ENCODE peak calls at places on chromosome 5, in eight cellular contexts. B is suprapubic skin, U is right atrium auricular region, M is neural progenitor cell, L is PC-9, T is kidney epithelial cell, S is hepatocyte, V is GM23248. J is an unnamed sample.

GRCh38 chr5:96714450-96714849 is 52.3 kb downstream of the CAST start:
- DNase-seq in B (no peak), U (no peak), M (no peak), L (no peak), T (no peak), S (no peak), V (no peak), J (no peak)

GRCh38 chr5:167658890-167659289 is 632.6 kb upstream of the WWC1 start:
- DNase-seq in B (no peak), U (no peak), M (no peak), L (no peak), T (no peak), S (no peak), V (peak; percentile 42), J (no peak)

GRCh38 chr5:153520952-153521351 is 30.5 kb downstream of the GRIA1 start:
- DNase-seq in B (no peak), U (no peak), M (no peak), L (no peak), T (no peak), S (no peak), V (peak; percentile 40), J (no peak)

GRCh38 chr5:43536972-43537371 is 19.9 kb downstream of the PAIP1 start:
- DNase-seq in B (no peak), U (no peak), M (no peak), L (no peak), T (no peak), S (no peak), V (no peak), J (no peak)

GRCh38 chr5:171367424-171368370 is 20.0 kb upstream of the NPM1 start:
- DNase-seq in B (no peak), U (no peak), M (no peak), L (peak; percentile 77), T (peak; percentile 88), S (no peak), V (peak; percentile 40), J (no peak)

GRCh38 chr5:104363567-104363966 is 801.0 kb upstream of the NUDT12 start:
- DNase-seq in B (no peak), U (no peak), M (no peak), L (no peak), T (no peak), S (no peak), V (no peak), J (no peak)

GRCh38 chr5:118679123-118679940 is 309.0 kb downstream of the DTWD2 start:
- DNase-seq in B (no peak), U (no peak), M (no peak), L (no peak), T (no peak), S (no peak), V (no peak), J (no peak)

GRCh38 chr5:156971848-156972525 is 9.0 kb upstream of the TIMD4 start:
- DNase-seq in B (no peak), U (no peak), M (no peak), L (no peak), T (no peak), S (no peak), V (no peak), J (no peak)

GRCh38 chr5:170681013-170681433 is 102.5 kb upstream of the GABRP start:
- DNase-seq in B (no peak), U (no peak), M (peak; percentile 90), L (no peak), T (peak; percentile 2), S (peak; percentile 81), V (peak; percentile 55), J (peak; percentile 83)

GRCh38 chr5:37554938-37555337 is 175.8 kb downstream of the WDR70 start:
- DNase-seq in B (no peak), U (no peak), M (peak; percentile 41), L (no peak), T (no peak), S (no peak), V (no peak), J (peak; percentile 36)

GRCh38 chr5:40401965-40402364 is 277.8 kb upstream of the PTGER4 start:
- DNase-seq in B (no peak), U (no peak), M (no peak), L (peak; percentile 89), T (no peak), S (no peak), V (peak; percentile 56), J (no peak)

GRCh38 chr5:99169309-99169708 is 240.5 kb upstream of the CHD1 start:
- DNase-seq in B (no peak), U (no peak), M (peak; percentile 33), L (no peak), T (peak; percentile 12), S (peak; percentile 14), V (peak; percentile 38), J (no peak)

GRCh38 chr5:81140942-81141341 is 92.2 kb upstream of the CKMT2 start:
- DNase-seq in B (no peak), U (no peak), M (no peak), L (no peak), T (no peak), S (peak; percentile 11), V (peak; percentile 68), J (no peak)
- H3K36me3 ChIP-seq in B (no peaks in the 10 kb centered on the region), U (no peaks in the 10 kb centered on the region), M (no peaks in the 10 kb centered on the region), L (no peaks in the 10 kb centered on the region), T (no peaks in the 10 kb centered on the region), S (no peaks in the 10 kb centered on the region), V (no peaks in the 10 kb centered on the region), J (no peaks in the 10 kb centered on the region)

GRCh38 chr5:6567068-6567467 is 65.8 kb downstream of the NSUN2 start:
- DNase-seq in B (peak; percentile 8), U (peak; percentile 4), M (no peak), L (no peak), T (no peak), S (no peak), V (no peak), J (no peak)

GRCh38 chr5:6568909-6569308 is 63.9 kb downstream of the NSUN2 start:
- DNase-seq in B (peak; percentile 48), U (peak; percentile 26), M (no peak), L (no peak), T (no peak), S (no peak), V (no peak), J (no peak)

GRCh38 chr5:6568383-6568782 is 64.5 kb downstream of the NSUN2 start:
- DNase-seq in B (peak; percentile 31), U (peak; percentile 56), M (no peak), L (no peak), T (no peak), S (no peak), V (no peak), J (no peak)

GRCh38 chr5:6570530-6570929 is 62.3 kb downstream of the NSUN2 start:
- DNase-seq in B (peak; percentile 7), U (peak; percentile 50), M (no peak), L (no peak), T (no peak), S (no peak), V (no peak), J (no peak)

DNA sequence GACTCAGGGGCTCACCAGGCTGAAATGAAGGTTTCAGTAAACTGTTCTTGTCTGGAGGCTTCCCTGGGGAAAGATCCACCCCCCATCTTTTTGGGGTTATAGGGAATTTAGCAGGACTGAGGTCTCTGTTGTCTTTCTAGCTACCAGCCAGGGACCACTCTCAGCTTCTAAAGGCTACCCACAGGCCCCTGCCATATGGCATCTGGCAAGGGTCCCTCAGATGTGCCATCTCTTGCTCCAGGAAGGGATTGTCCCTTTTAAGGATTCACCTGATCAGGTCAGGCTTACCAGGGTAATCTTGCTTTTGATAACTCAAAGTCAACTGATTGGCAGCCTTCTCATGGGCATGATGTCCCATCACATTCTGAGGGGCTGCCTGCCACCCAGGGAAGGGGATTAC is 65.0 kb downstream of the NSUN2 start:
- DNase-seq in B (peak; percentile 55), U (peak; percentile 16), M (no peak), L (no peak), T (no peak), S (no peak), V (no peak), J (no peak)
- H3K36me3 ChIP-seq in B (no peaks in the 10 kb centered on the region), U (no peaks in the 10 kb centered on the region), M (no peaks in the 10 kb centered on the region), L (no peaks in the 10 kb centered on the region), T (no peaks in the 10 kb centered on the region), S (no peaks in the 10 kb centered on the region), V (no peaks in the 10 kb centered on the region), J (no peaks in the 10 kb centered on the region)

GRCh38 chr5:158801286-158801685 is 298.4 kb downstream of the EBF1 start:
- DNase-seq in B (no peak), U (no peak), M (no peak), L (no peak), T (no peak), S (no peak), V (no peak), J (no peak)
- H3K36me3 ChIP-seq in B (no peaks in the 10 kb centered on the region), U (no peaks in the 10 kb centered on the region), M (no peaks in the 10 kb centered on the region), L (no peaks in the 10 kb centered on the region), T (no peaks in the 10 kb centered on the region), S (no peaks in the 10 kb centered on the region), V (no peaks in the 10 kb centered on the region), J (no peaks in the 10 kb centered on the region)

DNA sequence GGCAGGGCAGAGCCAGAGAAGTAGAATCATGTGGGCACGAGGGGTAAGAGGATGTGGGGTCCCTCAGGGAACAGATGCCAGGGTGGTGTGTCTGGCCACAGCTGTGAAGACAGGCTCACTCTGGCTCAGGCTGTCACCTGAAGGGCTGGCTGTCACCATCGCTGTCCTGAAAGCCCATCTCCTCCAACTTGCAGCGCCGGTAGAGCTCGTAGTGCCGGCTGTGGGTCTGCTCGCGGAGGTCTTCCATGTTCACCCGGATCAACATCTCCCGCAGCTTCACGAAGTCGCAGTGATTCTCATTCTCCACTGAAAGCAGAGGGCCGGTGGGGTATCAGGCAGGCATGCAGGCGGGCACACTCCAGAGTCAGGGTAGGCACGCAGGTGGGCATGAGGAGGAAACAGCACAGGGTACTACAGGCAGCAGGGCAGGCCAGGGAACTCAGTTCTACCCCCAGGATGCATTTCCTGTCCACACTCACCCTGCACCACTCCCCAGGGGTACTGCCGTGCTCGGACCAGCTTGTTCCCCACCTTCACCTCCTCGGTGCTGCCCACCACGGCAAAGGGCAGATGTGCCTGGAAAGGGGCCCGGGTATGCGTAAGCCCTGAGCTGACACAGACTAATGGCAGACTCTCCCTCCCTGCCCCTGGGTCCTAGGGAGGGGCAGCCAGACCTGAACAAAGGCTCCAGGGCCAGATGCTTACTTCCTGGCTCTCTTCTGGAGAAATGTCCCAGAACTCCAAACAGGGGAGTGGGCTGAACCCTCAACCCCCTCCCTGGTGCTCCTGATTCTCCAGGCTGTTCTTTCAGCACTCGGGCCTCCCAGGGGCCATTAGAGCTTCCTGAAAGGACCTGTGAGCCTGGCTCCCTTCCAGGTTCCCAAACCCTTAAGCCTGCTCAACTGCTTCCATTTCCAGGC is 14.4 kb downstream of the CCNI2 start:
- DNase-seq in B (peak; percentile 69), U (peak; percentile 55), M (no peak), L (no peak), T (no peak), S (no peak), V (no peak), J (no peak)
- H3K36me3 ChIP-seq in B (peaks cover 85% of the 10 kb centered on the region), U (peaks cover 81% of the 10 kb centered on the region), M (no peaks in the 10 kb centered on the region), L (no peaks in the 10 kb centered on the region), T (no peaks in the 10 kb centered on the region), S (no peaks in the 10 kb centered on the region), V (peaks cover 12% of the 10 kb centered on the region), J (peaks cover 3% of the 10 kb centered on the region)

J was measured in H7.